ENCODE peak calls at places on chromosome 11, in four cellular contexts. One of them, this sample, is unnamed.

GRCh38 chr11:126339073-126339865 is 16.2 kb upstream of the ST3GAL4 start:
- DNase-seq in tibial artery: no peak
- DNase-seq in choroid plexus epithelial cell: no peak
- DNase-seq in AG09309: no peak
- DNase-seq in this sample: no peak

GRCh38 chr11:45238724-45239123 is 47.4 kb downstream of the SYT13 start:
- DNase-seq in tibial artery: peak; percentile 59
- DNase-seq in choroid plexus epithelial cell: peak; percentile 58
- DNase-seq in AG09309: peak; percentile 27
- DNase-seq in this sample: peak; percentile 37

GRCh38 chr11:73321342-73322110 is 13.4 kb downstream of the ARHGEF17 start:
- DNase-seq in tibial artery: no peak
- DNase-seq in choroid plexus epithelial cell: peak; percentile 84
- DNase-seq in AG09309: no peak
- DNase-seq in this sample: no peak

GRCh38 chr11:57303990-57304579 is 20.7 kb downstream of the TNKS1BP1 start:
- DNase-seq in tibial artery: no peak
- DNase-seq in choroid plexus epithelial cell: no peak
- DNase-seq in AG09309: no peak
- DNase-seq in this sample: no peak

GRCh38 chr11:102430158-102430836 is 22.3 kb downstream of the TMEM123 start:
- DNase-seq in tibial artery: no peak
- DNase-seq in choroid plexus epithelial cell: peak; percentile 45
- DNase-seq in AG09309: no peak
- DNase-seq in this sample: no peak

GRCh38 chr11:124754710-124755109 is 2.7 kb upstream of the VSIG2 start:
- DNase-seq in tibial artery: no peak
- DNase-seq in choroid plexus epithelial cell: no peak
- DNase-seq in AG09309: no peak
- DNase-seq in this sample: no peak

GRCh38 chr11:76592961-76593360 is 77.6 kb downstream of the LRRC32 start:
- DNase-seq in tibial artery: no peak
- DNase-seq in choroid plexus epithelial cell: no peak
- DNase-seq in AG09309: no peak
- DNase-seq in this sample: no peak

GRCh38 chr11:73795925-73796632 is 8.4 kb downstream of the MRPL48 start:
- DNase-seq in tibial artery: no peak
- DNase-seq in choroid plexus epithelial cell: no peak
- DNase-seq in AG09309: no peak
- DNase-seq in this sample: no peak

GRCh38 chr11:6332066-6332465 is 11.8 kb upstream of the CAVIN3 start:
- DNase-seq in tibial artery: no peak
- DNase-seq in choroid plexus epithelial cell: no peak
- DNase-seq in AG09309: no peak
- DNase-seq in this sample: no peak

GRCh38 chr11:13962562-13963168 is at the start of gene SPON1:
- DNase-seq in tibial artery: no peak
- DNase-seq in choroid plexus epithelial cell: peak; percentile 4
- DNase-seq in AG09309: no peak
- DNase-seq in this sample: no peak

GRCh38 chr11:111733655-111734088 is 32.5 kb downstream of the PPP2R1B start:
- DNase-seq in tibial artery: peak; percentile 75
- DNase-seq in choroid plexus epithelial cell: no peak
- DNase-seq in AG09309: no peak
- DNase-seq in this sample: no peak

GRCh38 chr11:15341587-15341986 is 226.9 kb downstream of the INSC start:
- DNase-seq in tibial artery: no peak
- DNase-seq in choroid plexus epithelial cell: no peak
- DNase-seq in AG09309: no peak
- DNase-seq in this sample: no peak

GRCh38 chr11:57309106-57310059 is 15.4 kb downstream of the TNKS1BP1 start:
- DNase-seq in tibial artery: no peak
- DNase-seq in choroid plexus epithelial cell: no peak
- DNase-seq in AG09309: no peak
- DNase-seq in this sample: no peak

GRCh38 chr11:20013346-20014066 is 146.8 kb downstream of the DBX1 start:
- DNase-seq in tibial artery: no peak
- DNase-seq in choroid plexus epithelial cell: peak; percentile 60
- DNase-seq in AG09309: no peak
- DNase-seq in this sample: no peak

GRCh38 chr11:65392186-65392829 is 5.9 kb downstream of the FRMD8 start:
- DNase-seq in tibial artery: no peak
- DNase-seq in choroid plexus epithelial cell: no peak
- DNase-seq in AG09309: no peak
- DNase-seq in this sample: no peak
- TF ChIP-seq CTCF in tibial artery: no peak
- TF ChIP-seq CTCF in choroid plexus epithelial cell: no peak
- TF ChIP-seq CTCF in AG09309: no peak
- TF ChIP-seq CTCF in this sample: no peak

GRCh38 chr11:789951-790350 is at the start of gene CEND1:
- DNase-seq in tibial artery: no peak
- DNase-seq in choroid plexus epithelial cell: peak; percentile 48
- DNase-seq in AG09309: no peak
- DNase-seq in this sample: no peak
- H3K4me3 ChIP-seq in tibial artery: no peak within 1 kb of the TSS
- H3K4me3 ChIP-seq in choroid plexus epithelial cell: no peak within 1 kb of the TSS
- H3K4me3 ChIP-seq in AG09309: peak within 1 kb of the TSS; percentile 12
- H3K4me3 ChIP-seq in this sample: peak within 1 kb of the TSS; percentile 51

DNA sequence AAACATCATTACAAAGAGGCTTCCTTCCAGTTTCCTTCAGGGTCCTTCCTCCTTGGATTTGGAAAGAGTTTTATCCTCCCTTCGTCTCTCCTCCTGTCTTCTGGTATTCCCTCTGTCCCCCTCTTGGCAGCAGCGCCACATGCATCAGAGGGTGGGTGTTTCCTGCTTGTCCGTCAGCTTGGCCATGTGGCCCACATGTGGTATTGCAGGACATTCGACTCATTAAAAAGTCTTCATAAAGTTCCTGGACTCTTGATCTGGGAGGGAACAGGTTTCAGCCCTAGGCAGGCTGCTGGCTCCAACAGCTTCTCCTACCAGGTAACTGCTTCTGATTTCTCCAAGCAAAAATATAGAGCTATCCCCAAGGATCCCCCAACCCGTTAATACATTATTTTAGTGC is 189.8 kb downstream of the CSNK2A3 start:
- DNase-seq in tibial artery: no peak
- DNase-seq in choroid plexus epithelial cell: peak; percentile 10
- DNase-seq in AG09309: no peak
- DNase-seq in this sample: no peak
- TF ChIP-seq CTCF in tibial artery: no peak
- TF ChIP-seq CTCF in choroid plexus epithelial cell: peak; percentile 15
- TF ChIP-seq CTCF in AG09309: no peak
- TF ChIP-seq CTCF in this sample: peak; percentile 17

GRCh38 chr11:129275825-129276224 is 83.7 kb upstream of the ARHGAP32 start:
- DNase-seq in tibial artery: no peak
- DNase-seq in choroid plexus epithelial cell: no peak
- DNase-seq in AG09309: no peak
- DNase-seq in this sample: no peak
- H3K4me3 ChIP-seq in tibial artery: no peak overlapping the region
- H3K4me3 ChIP-seq in choroid plexus epithelial cell: no peak overlapping the region
- H3K4me3 ChIP-seq in AG09309: no peak overlapping the region
- H3K4me3 ChIP-seq in this sample: no peak overlapping the region